ENCODE peak calls at places on chromosomes 13 and 19, in four cellular contexts. U, Q, Y and W are unnamed samples.

GRCh38 chr13:59744747-59745394 is 418.9 kb downstream of the DIAPH3 start:
- DNase-seq in U (peak), Q (no peak), Y (no peak), W (peak)

GRCh38 chr19:4830768-4831265 is 695 bp downstream of the TICAM1 start:
- DNase-seq in U (no peak), Q (peak), Y (no peak), W (no peak)

GRCh38 chr13:84399320-84400085 is 517.2 kb upstream of the SLITRK1 start:
- DNase-seq in U (no peak), Q (peak), Y (no peak), W (peak)

GRCh38 chr13:75363371-75363770 is 118.6 kb downstream of the TBC1D4 start:
- DNase-seq in U (no peak), Q (no peak), Y (no peak), W (no peak)

GRCh38 chr19:3358919-3359849 is 7.2 kb upstream of the NFIC start:
- DNase-seq in U (peak), Q (peak), Y (peak), W (peak)

GRCh38 chr13:99378985-99379734 is 72.0 kb upstream of the GPR183 start:
- DNase-seq in U (no peak), Q (no peak), Y (no peak), W (no peak)

GRCh38 chr13:75124415-75124814 is 357.6 kb downstream of the TBC1D4 start:
- DNase-seq in U (no peak), Q (no peak), Y (no peak), W (no peak)

GRCh38 chr19:6693681-6694080 is 23.7 kb upstream of the TNFSF14 start:
- DNase-seq in U (no peak), Q (no peak), Y (no peak), W (no peak)

GRCh38 chr13:21218351-21219043 is 42.0 kb downstream of the MRPL57 start:
- DNase-seq in U (no peak), Q (no peak), Y (no peak), W (no peak)

GRCh38 chr13:96632536-96633320 is 361.5 kb downstream of the OXGR1 start:
- DNase-seq in U (peak), Q (no peak), Y (no peak), W (peak)

GRCh38 chr13:44320611-44321010 is 53.0 kb upstream of the SERP2 start:
- DNase-seq in U (no peak), Q (no peak), Y (no peak), W (no peak)

GRCh38 chr13:93004919-93005318 is 221.7 kb upstream of the GPC6 start:
- DNase-seq in U (no peak), Q (peak), Y (no peak), W (peak)
- TF ChIP-seq CTCF in U (peak), Q (no peak), Y (no peak), W (peak)

DNA sequence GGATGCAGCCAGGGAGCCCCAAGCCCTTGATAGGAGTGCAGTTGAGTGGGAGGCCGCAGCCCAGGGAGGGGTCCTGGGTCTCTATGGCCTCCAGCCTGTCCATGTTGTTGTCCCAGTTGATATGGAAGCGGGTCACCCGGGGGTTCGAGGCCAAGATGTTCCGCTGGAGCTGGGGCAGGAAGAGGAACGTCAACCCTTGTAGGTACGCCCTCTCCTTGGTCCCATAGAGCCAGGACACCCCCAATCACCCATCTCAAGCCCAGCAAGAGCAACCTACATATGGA is 2.9 kb upstream of the PRKACA start:
- DNase-seq in U (no peak), Q (no peak), Y (no peak), W (no peak)
- TF ChIP-seq CTCF in U (no peak), Q (no peak), Y (no peak), W (no peak)

DNA sequence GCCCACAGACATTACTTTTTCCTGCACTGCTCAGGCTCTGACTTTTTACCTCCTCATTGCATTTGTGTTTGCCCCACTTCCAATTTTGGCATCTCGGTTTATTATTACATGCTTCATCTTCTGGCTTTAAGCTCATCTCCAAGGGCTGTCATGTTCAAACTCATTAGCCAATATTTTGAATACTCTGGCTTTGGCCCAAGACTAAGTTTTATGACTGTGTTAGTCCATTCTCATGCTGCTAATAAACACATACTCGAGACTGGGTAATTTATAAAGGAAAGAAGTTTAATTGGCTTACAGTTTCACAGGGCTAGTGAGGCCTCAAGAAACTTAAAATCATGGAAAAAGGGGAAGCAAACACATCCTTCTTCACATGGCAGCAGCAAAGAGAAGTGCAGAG is 233.2 kb upstream of the SPRY2 start:
- DNase-seq in U (no peak), Q (peak), Y (no peak), W (no peak)
- TF ChIP-seq CTCF in U (no peak), Q (no peak), Y (no peak), W (no peak)

DNA sequence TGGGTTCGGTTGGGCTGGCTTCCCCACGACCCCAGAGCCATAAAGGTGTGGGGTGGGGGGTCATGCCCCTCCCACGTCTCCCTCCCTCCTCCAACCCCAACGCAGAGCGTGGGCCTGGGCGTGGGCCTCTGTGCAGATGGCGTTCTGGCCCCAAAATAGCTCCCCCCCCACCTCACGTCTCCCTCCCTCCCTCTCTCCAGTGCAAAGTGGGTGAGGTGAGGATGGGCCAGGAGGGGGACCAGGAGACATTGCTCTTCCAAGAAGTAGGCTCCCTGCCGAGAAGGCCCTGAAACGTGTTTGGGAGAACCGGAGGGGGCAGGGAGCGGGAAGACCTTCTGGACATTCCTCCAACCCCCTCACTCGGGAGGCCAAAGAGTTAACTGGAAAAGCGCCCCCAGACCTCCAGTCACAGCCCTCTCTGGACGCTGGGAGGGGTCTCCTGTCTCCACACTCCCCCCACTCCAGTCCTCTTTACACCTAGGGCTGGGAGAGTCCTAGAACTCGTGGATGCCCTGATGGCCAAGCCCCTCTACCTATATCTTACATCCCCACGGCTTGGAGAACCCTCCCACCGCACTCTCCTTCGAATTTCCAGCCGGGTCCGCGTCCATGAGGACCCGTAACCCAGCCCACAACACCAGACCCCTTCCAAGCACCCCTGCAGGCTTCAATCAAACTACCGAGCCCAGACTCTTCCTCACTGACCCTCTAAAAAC is 855 bp downstream of the UNC13A start:
- DNase-seq in U (no peak), Q (no peak), Y (no peak), W (no peak)
- TF ChIP-seq CTCF in U (no peak), Q (no peak), Y (no peak), W (no peak)

GRCh38 chr13:29515372-29515771 is 80.1 kb downstream of the SLC7A1 start:
- DNase-seq in U (no peak), Q (no peak), Y (no peak), W (no peak)
- TF ChIP-seq CTCF in U (no peak), Q (no peak), Y (no peak), W (no peak)

GRCh38 chr19:13051581-13052165 is 51.0 kb downstream of the LYL1 start:
- DNase-seq in U (peak), Q (peak), Y (no peak), W (peak)
- TF ChIP-seq CTCF in U (no peak), Q (no peak), Y (no peak), W (no peak)

GRCh38 chr13:94705081-94705751 is 7.1 kb downstream of the SOX21 start:
- DNase-seq in U (no peak), Q (no peak), Y (no peak), W (peak)
- TF ChIP-seq CTCF in U (no peak), Q (no peak), Y (no peak), W (no peak)